ENCODE peak calls at places on chromosomes 11 and 22, in four cellular contexts. D is mucosa of descending colon, V is choroid plexus epithelial cell, F is fibroblast of lung. S is an unnamed sample.

GRCh38 chr22:31812977-31813605 is 59.3 kb downstream of the DEPDC5 start:
- DNase-seq in F (no peak), D (no peak), V (no peak), S (no peak)

GRCh38 chr11:87491381-87491780 is 453.6 kb downstream of the TMEM135 start:
- DNase-seq in F (no peak), V (no peak), D (no peak), S (no peak)

GRCh38 chr11:121575250-121575962 is 122.6 kb upstream of the SORL1-AS1 start:
- DNase-seq in V (peak; percentile 83), D (peak; percentile 31), F (peak; percentile 51), S (no peak)

GRCh38 chr11:69372589-69373250 is 78.8 kb downstream of the MYEOV start:
- DNase-seq in V (no peak), F (no peak), D (no peak), S (no peak)

GRCh38 chr22:17087176-17088131 is 2.7 kb downstream of the IL17RA start:
- DNase-seq in V (peak; percentile 84), D (peak; percentile 54), F (peak; percentile 77), S (no peak)

GRCh38 chr22:48894804-48895250 is 932.8 kb downstream of the BRD1 start:
- DNase-seq in F (no peak), V (no peak), D (no peak), S (no peak)

GRCh38 chr11:132125855-132126841 is 755.7 kb downstream of the NTM start:
- DNase-seq in F (peak; percentile 49), D (peak; percentile 24), V (peak; percentile 33), S (peak; percentile 5)

GRCh38 chr22:46674367-46674781 is 54.2 kb downstream of the GRAMD4 start:
- DNase-seq in F (no peak), V (no peak), D (peak; percentile 58), S (no peak)

GRCh38 chr11:33773399-33774355 is 643 bp downstream of the FBXO3 start:
- DNase-seq in F (peak; percentile 25), D (peak; percentile 29), V (no peak), S (no peak)

GRCh38 chr11:33040862-33041453 is 1.6 kb downstream of the TCP11L1 start:
- DNase-seq in F (no peak), D (no peak), V (no peak), S (no peak)

GRCh38 chr11:115605397-115606222 is 101.4 kb upstream of the CADM1 start:
- DNase-seq in F (no peak), V (no peak), D (no peak), S (no peak)

GRCh38 chr22:21646608-21647590 is 4.8 kb downstream of the SDF2L1 start:
- DNase-seq in F (peak; percentile 55), V (peak; percentile 91), D (peak; percentile 90), S (peak; percentile 78)

GRCh38 chr11:80146231-80146630 is 705.4 kb upstream of the TENM4 start:
- DNase-seq in D (no peak), V (no peak), F (peak; percentile 32), S (no peak)

GRCh38 chr11:117859713-117860112 is 16.7 kb downstream of the FXYD6 start:
- DNase-seq in D (no peak), V (no peak), F (no peak), S (no peak)

GRCh38 chr22:22090650-22091399 is 108.2 kb upstream of the TOP3B start:
- DNase-seq in V (no peak), D (no peak), F (no peak), S (no peak)

GRCh38 chr11:9808943-9809342 is 145.1 kb downstream of the SWAP70 start:
- DNase-seq in V (peak; percentile 60), F (peak; percentile 86), D (no peak), S (no peak)

GRCh38 chr11:128965485-128965884 is 22.8 kb upstream of the TP53AIP1 start:
- DNase-seq in D (no peak), V (peak; percentile 47), F (no peak), S (no peak)

GRCh38 chr11:64585150-64585549 is 5.9 kb upstream of the SLC22A12 start:
- DNase-seq in V (no peak), D (no peak), F (no peak), S (no peak)

GRCh38 chr22:37824674-37825641 is 1.8 kb downstream of the GALR3 start:
- DNase-seq in V (peak; percentile 24), F (peak; percentile 50), D (no peak), S (no peak)

GRCh38 chr11:123429851-123430735 is at the start of gene GRAMD1B:
- DNase-seq in F (peak; percentile 83), V (peak; percentile 70), D (peak; percentile 42), S (peak; percentile 66)

GRCh38 chr11:37504066-37504611 is 906.1 kb upstream of the RAG2 start:
- DNase-seq in D (no peak), V (peak; percentile 88), F (peak; percentile 98), S (no peak)

GRCh38 chr11:131185915-131186314 is 184.5 kb upstream of the NTM start:
- DNase-seq in F (no peak), V (no peak), D (no peak), S (no peak)

GRCh38 chr11:94928146-94928995 is 45.0 kb downstream of the CWC15 start:
- DNase-seq in F (peak; percentile 57), D (no peak), V (no peak), S (no peak)

GRCh38 chr11:50278756-50279155 is 246.1 kb downstream of the OR4C45 start:
- DNase-seq in D (no peak), F (no peak), V (no peak), S (no peak)

GRCh38 chr11:83779876-83780275 is 493.7 kb upstream of the CCDC90B start:
- DNase-seq in F (no peak), V (no peak), D (no peak), S (no peak)

DNA sequence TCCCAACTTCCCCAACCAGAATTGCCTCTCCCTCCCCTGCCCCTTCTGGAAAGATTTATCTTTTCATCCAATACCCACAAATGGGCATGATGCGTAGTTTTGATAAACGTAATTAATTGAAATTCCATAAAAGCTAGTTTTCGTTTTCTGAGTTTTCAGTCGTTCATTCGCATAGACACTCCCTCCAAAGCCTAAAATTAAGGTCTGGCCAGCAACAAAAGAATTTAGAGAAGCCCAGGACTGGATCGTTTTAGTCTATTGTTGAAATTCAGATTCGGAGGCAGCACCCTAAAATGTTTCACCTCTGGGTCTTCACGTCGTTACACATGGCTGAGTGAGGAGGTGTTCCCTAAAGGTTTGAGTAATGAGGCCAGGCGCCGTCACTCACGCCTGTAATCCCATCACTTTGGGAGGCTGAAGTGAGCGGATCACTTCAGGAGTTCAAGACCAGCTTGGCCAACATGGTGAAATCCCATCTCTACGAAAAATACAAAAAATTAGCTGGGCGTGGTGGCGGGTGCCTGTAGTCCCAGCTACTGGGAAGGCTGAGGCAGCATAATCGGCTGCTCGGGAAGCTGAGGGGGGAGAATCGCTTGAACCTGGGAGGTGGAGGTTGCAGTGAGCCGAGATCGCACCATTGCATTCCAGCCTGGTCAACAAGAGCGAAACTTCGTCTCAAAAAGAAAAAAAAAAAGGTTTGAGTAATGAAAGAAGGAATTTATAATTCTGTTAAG is 589 bp upstream of the NDUFC2 start:
- DNase-seq in D (no peak), V (no peak), F (no peak), S (no peak)
- TF ChIP-seq CTCF in D (no peak), V (peak; percentile 13), F (no peak), S (no peak)

DNA sequence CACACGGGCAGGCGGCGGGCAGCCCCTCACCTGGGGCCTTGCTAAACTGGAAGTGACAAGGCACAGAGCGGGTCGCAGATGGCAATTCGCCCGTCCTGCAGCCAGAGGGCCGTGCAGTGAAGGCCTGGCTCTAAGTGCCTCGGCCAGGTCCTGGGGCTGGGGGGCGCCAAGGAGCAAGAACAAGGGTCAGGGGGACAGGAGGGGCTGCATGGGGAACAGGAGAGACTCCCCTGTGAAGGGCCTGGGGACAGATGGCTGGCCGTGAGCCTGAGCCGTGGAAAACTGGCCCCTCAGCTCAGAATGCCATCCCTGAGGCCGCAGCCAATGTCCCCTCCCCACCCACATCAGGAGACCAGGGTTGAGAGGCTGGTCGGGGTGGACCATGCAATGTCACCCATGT is 60.0 kb downstream of the RTL6 start:
- DNase-seq in V (no peak), F (no peak), D (no peak), S (no peak)
- TF ChIP-seq CTCF in V (peak; percentile 11), F (no peak), D (no peak), S (no peak)

DNA sequence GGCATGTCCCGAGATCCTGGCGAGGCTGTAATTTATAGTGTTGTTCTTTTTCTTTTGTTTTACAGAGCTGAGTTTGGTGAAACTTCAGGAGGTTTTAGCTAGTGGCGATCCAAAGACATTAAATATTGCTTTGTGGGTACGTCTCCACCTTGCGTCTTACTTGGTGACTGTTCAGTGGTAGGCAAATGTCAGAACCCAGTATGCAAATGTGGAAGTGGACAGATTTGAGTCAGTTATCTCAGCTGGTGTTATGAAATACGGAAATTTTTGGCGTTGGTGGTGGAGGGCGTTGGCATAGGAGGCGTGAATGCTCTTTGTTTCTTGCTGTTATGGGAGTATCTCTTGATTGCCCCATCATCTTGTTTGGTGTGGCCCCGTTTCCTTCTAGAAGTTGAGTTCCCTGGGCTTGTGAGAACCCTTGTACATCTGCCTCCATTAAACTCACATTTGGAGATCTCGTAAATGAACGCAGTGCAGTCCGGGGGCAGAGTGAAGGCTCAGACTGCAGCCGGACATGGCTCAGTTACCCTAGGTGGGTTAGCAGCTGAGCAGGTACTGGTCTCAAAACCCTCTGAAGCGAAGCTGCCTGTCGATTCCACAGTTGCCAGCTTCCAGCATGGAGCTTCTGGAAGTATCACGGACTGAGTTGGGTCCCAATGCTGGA is 39.9 kb downstream of the PTPRJ start:
- DNase-seq in D (no peak), V (no peak), F (no peak), S (no peak)
- TF ChIP-seq CTCF in D (no peak), V (no peak), F (no peak), S (no peak)

DNA sequence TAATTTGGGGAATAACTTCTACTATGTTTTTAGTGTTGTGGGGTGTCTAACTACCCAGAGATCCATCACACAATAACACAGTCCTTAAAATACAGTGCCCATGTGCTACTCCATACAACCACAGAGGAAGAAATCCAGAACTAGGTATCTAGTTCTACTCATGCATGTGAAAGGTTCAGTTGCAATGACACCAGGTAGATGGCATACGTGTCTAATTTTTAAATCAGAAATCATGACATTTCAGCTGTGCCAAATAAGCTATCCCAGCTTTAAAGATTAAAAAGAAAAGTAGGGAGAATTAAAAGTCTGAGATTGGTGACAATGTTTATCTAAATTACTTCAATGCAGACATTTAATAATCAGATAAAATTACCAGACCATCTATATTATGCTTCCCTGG is 122.2 kb downstream of the CD44 start:
- DNase-seq in F (no peak), V (no peak), D (no peak), S (no peak)
- TF ChIP-seq CTCF in F (no peak), V (no peak), D (no peak), S (no peak)

S was measured in neural crest cell.